ENCODE peak calls at places on chromosomes 16 and 17, in four cellular contexts. G is tibial artery, A is colonic mucosa, V is mammary epithelial cell. Q is an unnamed sample.

GRCh38 chr16:48382131-48382530 is 3.1 kb downstream of the SIAH1 start:
- DNase-seq in V (no peak), G (no peak), A (no peak), Q (no peak)

GRCh38 chr16:30721606-30722005 is 22.6 kb downstream of the SRCAP start:
- DNase-seq in A (no peak), V (no peak), G (no peak), Q (no peak)

GRCh38 chr17:21194688-21195087 is 19.3 kb downstream of the TMEM11 start:
- DNase-seq in G (no peak), V (no peak), A (no peak), Q (peak)

GRCh38 chr16:66360624-66361324 is 5.7 kb upstream of the CDH5 start:
- DNase-seq in V (no peak), A (no peak), G (no peak), Q (no peak)

GRCh38 chr16:48617711-48618148 is 7.8 kb upstream of the N4BP1 start:
- DNase-seq in A (no peak), G (no peak), V (no peak), Q (peak)

GRCh38 chr16:11025120-11025531 is 80.8 kb downstream of the CLEC16A start:
- DNase-seq in G (no peak), A (no peak), V (no peak), Q (no peak)

GRCh38 chr16:28609631-28610594 is at the start of gene SULT1A1:
- DNase-seq in G (no peak), V (peak), A (peak), Q (no peak)

GRCh38 chr16:30006095-30006473 is 4.7 kb downstream of the DOC2A start:
- DNase-seq in V (no peak), G (no peak), A (no peak), Q (no peak)

GRCh38 chr17:37121616-37122015 is 172.9 kb downstream of the AATF start:
- DNase-seq in V (no peak), G (no peak), A (no peak), Q (no peak)

GRCh38 chr16:27745348-27745747 is 195.4 kb downstream of the KATNIP start:
- DNase-seq in A (no peak), G (no peak), V (no peak), Q (no peak)

GRCh38 chr16:20610892-20611349 is 34.8 kb upstream of the ACSM2B start:
- DNase-seq in V (no peak), A (no peak), G (no peak), Q (no peak)

GRCh38 chr16:20611350-20611902 is 35.3 kb upstream of the ACSM2B start:
- DNase-seq in A (no peak), G (peak), V (no peak), Q (no peak)

GRCh38 chr16:20613471-20613887 is 37.3 kb upstream of the ACSM2B start:
- DNase-seq in G (no peak), A (no peak), V (no peak), Q (no peak)

GRCh38 chr16:20612551-20613470 is 36.6 kb upstream of the ACSM2B start:
- DNase-seq in V (no peak), G (peak), A (peak), Q (no peak)

GRCh38 chr16:20611975-20612471 is 35.9 kb upstream of the ACSM2B start:
- DNase-seq in A (peak), G (peak), V (no peak), Q (peak)
- H3K27ac ChIP-seq in A (no peak), G (peak), V (no peak), Q (peak)

DNA sequence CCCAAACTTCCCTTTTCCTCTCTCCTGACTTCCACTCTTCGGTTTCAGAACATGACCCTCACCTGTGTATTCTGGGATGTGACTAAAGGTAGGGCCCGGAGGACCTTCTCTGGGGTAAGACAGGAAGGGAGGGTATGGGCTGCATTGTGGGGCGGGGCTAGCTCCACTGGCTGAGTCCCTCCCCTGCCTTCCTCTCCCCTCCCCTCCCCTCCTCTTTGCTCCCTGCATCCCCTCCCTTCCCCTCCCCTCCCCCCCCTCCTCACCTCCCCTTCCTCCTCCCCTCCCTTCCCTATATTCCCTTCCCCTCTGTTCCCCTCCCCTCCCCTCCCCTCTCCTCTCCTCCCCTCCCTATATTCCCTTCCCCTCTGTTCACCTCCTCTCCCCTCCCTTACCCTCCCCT is 11.7 kb downstream of the ADGRG3 start:
- DNase-seq in V (no peak), A (no peak), G (no peak), Q (no peak)
- H3K27ac ChIP-seq in V (no peak), A (no peak), G (no peak), Q (no peak)

DNA sequence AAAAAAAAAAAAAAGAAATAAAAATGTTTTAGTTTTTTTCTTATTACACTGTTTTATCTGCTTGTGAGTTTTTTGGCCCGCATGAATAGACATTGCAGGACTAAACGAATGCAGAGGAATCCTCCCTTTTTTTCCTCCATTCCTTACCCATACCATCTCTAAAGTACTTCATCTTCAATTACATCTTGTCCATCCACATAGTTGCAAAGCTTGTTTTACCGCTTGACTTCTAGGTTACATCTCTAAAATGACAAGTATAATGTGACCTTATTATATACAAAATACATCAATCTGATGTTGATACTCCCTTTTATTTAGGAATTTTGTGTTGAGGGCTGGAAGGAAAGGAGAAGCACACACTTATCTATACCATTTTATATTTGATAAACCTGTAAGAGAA is 12.8 kb downstream of the RETREG3 start:
- DNase-seq in G (no peak), A (no peak), V (no peak), Q (no peak)
- H3K27ac ChIP-seq in G (no peak), A (no peak), V (no peak), Q (no peak)

GRCh38 chr16:67395458-67396158 is 2.3 kb upstream of the TPPP3 start:
- DNase-seq in G (no peak), A (no peak), V (peak), Q (no peak)

GRCh38 chr16:67397451-67397801 is 4.1 kb upstream of the TPPP3 start:
- DNase-seq in G (no peak), A (no peak), V (no peak), Q (no peak)

GRCh38 chr16:67396775-67397450 is 3.6 kb upstream of the TPPP3 start:
- DNase-seq in G (no peak), A (no peak), V (no peak), Q (no peak)

GRCh38 chr16:67395105-67395457 is 1.8 kb upstream of the TPPP3 start:
- DNase-seq in V (no peak), A (no peak), G (no peak), Q (no peak)

DNA sequence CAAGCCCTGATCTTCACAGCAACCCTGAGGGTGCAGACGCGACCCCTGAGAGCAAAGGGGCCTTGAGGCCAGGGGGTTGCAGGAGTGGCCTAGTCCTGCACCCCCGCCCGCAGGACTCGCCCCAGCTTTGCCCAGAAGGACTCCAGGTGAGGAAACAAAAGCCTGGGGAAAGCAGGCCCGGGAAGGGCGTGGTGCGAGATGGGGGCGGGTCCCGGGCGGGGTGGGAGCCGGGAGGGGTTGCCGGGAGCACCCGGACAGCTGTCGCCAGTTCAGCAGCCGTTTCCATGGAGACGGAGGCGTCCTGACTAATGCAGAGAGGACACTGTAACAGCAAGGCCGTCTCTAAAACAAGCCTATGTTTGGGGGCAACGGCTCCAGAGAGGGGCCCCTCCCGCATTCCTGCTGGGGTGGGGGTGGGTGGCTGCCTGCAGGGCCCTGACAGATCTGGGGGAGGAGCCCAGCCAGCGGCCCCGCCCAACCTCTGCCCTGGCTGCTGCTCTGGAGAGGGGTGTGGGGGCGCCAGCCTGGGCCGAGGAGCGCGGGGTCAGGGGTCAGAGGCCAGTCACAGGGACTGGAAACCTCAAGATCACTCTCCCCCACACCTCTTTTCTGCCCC is 3.0 kb upstream of the TPPP3 start:
- DNase-seq in V (peak), G (peak), A (peak), Q (peak)
- H3K27ac ChIP-seq in V (peak), G (peak), A (peak), Q (peak)

DNA sequence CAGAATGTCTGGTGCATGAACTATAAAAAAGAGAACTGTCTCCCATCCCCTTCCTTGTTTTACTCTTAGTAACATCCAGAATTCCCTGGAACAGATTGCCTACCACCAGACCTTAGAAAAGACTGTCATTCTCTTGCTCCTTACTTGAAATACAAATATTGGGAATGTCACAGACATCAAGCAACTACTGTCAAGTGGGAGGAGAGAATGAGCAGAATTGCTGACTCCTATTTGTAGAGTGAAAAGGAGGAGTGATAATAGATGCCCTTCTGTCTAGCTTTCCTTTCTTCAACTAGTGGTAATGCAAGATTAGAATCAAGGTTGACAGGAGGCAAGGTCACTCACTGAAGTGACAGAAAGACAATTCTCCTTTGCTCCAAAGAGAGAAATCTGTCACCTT is 23.9 kb upstream of the NOL11 start:
- DNase-seq in V (no peak), A (no peak), G (no peak), Q (no peak)
- H3K27ac ChIP-seq in V (no peak), A (no peak), G (no peak), Q (no peak)

GRCh38 chr17:28334176-28334575 is 1.1 kb downstream of the IFT20 start:
- DNase-seq in G (no peak), V (no peak), A (no peak), Q (no peak)
- H3K27ac ChIP-seq in G (peak), V (peak), A (no peak), Q (no peak)

GRCh38 chr17:78399028-78399692 is 20.7 kb downstream of the PGS1 start:
- DNase-seq in A (no peak), V (no peak), G (no peak), Q (no peak)

GRCh38 chr17:78397681-78398101 is 19.2 kb downstream of the PGS1 start:
- DNase-seq in G (peak), V (peak), A (no peak), Q (no peak)

GRCh38 chr17:78395186-78395585 is 16.7 kb downstream of the PGS1 start:
- DNase-seq in A (no peak), V (no peak), G (no peak), Q (no peak)

GRCh38 chr17:78398390-78398789 is 19.9 kb downstream of the PGS1 start:
- DNase-seq in A (no peak), G (no peak), V (no peak), Q (no peak)

GRCh38 chr17:78396436-78397335 is 18.2 kb downstream of the PGS1 start:
- DNase-seq in A (no peak), G (peak), V (no peak), Q (no peak)
- H3K27ac ChIP-seq in A (no peak), G (peak), V (no peak), Q (no peak)

DNA sequence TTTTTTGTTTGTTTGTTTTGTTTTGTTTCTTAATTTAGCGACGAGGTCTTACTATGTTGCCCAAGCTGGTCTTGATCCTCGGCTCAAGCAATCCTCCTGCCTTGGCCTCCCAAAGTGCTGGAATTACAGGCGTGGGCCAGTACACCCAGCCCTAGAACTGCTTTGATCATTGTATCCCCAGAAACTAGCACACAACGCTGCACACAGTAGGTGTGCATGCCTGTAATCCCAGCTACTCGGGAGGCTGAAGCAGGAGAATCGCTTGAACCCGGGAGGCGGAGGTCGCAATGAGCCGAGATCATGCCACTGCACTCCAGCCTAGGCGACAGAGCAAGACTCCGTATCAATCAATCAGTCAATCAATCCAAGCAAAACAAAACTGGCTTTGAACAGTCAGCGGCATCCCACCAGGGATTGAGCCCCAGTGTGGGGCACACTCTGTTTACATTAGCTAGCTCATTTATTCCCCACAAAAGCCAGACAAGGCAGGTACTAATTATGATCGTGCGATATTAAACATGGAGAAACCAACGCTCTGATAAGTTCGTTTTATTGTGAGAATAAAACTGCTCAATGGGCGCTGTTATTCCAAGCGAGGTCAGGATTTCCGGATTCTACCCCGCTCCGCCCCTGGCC is 553 bp upstream of the VPS4A start:
- DNase-seq in G (peak), V (no peak), A (no peak), Q (no peak)
- H3K27ac ChIP-seq in G (peak), V (peak), A (peak), Q (no peak)